ENCODE peak calls at places on chromosomes 1 and 21, in four cellular contexts. B, O, N and Z are unnamed samples.

GRCh38 chr1:156195853-156196252 is 1.9 kb downstream of the SLC25A44 start:
- DNase-seq in B (no peak), O (no peak), N (no peak), Z (no peak)

GRCh38 chr1:151011154-151011850 is 3.1 kb downstream of the PRUNE1 start:
- DNase-seq in B (no peak), O (peak), N (peak), Z (no peak)

GRCh38 chr1:40313958-40314720 is 2.9 kb downstream of the COL9A2 start:
- DNase-seq in B (no peak), O (no peak), N (no peak), Z (no peak)

GRCh38 chr1:117783586-117784396 is 145.6 kb downstream of the GDAP2 start:
- DNase-seq in B (peak), O (no peak), N (no peak), Z (no peak)

GRCh38 chr1:41475346-41475745 is 9.1 kb downstream of the EDN2 start:
- DNase-seq in B (no peak), O (no peak), N (no peak), Z (no peak)

GRCh38 chr1:234919061-234919755 is 209.4 kb downstream of the TOMM20 start:
- DNase-seq in B (peak), O (no peak), N (no peak), Z (no peak)

GRCh38 chr1:30527511-30528140 is 195.8 kb downstream of the MATN1 start:
- DNase-seq in B (no peak), O (no peak), N (peak), Z (no peak)

GRCh38 chr1:90718411-90719320 is 1.6 kb upstream of the BARHL2 start:
- DNase-seq in B (no peak), O (no peak), N (no peak), Z (no peak)

GRCh38 chr1:31019401-31019800 is 46.1 kb downstream of the PUM1 start:
- DNase-seq in B (no peak), O (no peak), N (no peak), Z (no peak)

GRCh38 chr21:38258803-38259485 is 2.2 kb downstream of the KCNJ15 start:
- DNase-seq in B (peak), O (peak), N (peak), Z (no peak)

GRCh38 chr1:21574464-21575151 is 65.4 kb downstream of the ALPL start:
- DNase-seq in B (peak), O (no peak), N (peak), Z (no peak)

DNA sequence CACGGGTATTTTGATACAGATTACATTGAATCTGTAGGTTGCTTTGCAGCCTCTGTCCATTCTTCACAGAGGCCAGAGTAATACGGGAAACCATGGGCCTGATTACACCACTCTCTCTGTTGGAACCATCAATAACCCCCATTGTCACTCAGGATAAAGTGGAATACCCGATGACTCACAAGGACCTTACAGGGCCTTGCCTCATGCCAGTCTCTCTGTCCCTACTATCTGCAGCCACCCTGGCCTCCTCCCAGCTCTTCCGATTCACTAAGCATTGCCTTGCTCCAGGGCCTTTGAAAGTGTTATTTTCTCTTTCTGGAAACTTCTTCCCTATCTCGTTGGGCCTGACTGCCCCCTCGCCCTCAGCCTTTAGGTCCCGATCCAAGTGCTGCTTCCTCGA is 61.7 kb downstream of the HMGB4 start:
- DNase-seq in B (no peak), O (no peak), N (no peak), Z (no peak)
- H3K4me3 ChIP-seq in B (no peak), O (no peak), N (no peak), Z (no peak)

DNA sequence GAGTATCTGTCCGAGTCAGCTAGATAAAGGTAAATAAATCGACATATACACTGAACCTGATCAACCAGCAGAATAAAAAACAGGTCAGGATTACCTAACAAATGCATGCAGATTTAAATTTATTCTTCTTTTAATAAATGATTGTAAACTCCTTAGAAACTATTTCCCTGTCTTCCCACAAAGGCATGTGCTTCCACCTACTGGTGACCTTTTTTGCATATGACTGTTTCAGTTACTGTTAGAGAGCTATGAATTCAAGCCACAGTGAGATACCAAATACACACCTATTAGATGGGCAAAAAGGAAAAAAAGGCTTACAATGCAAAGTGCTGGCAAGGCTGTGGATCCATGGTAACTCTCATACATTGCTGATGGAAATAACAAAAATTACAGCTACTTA is 957.4 kb upstream of the NCAM2 start:
- DNase-seq in B (no peak), O (peak), N (no peak), Z (no peak)
- TF ChIP-seq CTCF in B (no peak), O (peak), N (no peak), Z (no peak)

DNA sequence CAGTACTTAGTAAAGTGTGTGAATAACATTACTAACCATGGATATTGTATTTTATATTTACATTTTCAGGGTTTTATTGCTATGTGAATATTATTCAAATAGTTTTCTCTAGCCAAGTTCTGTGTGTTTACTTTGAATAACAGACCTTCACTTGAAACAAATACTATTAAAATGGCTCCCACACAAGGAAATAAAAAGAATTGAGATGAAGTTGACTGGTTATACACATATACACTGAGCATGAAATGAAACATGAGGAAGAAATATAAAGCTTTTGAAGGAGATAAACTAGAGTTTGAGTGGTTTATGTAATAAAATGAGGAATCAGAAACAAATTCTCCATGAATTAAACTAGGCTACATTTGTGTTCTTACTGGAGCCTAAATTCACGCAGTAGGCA is 479.3 kb upstream of the PKN2 start:
- DNase-seq in B (no peak), O (no peak), N (no peak), Z (no peak)
- H3K4me3 ChIP-seq in B (no peak), O (no peak), N (no peak), Z (no peak)

GRCh38 chr21:36628096-36628495 is 70.8 kb upstream of the SIM2 start:
- DNase-seq in B (no peak), O (no peak), N (no peak), Z (no peak)

GRCh38 chr21:36629061-36629460 is 69.9 kb upstream of the SIM2 start:
- DNase-seq in B (peak), O (no peak), N (peak), Z (no peak)

GRCh38 chr21:36626791-36627190 is 72.1 kb upstream of the SIM2 start:
- DNase-seq in B (no peak), O (no peak), N (no peak), Z (no peak)

GRCh38 chr21:36627242-36627641 is 71.7 kb upstream of the SIM2 start:
- DNase-seq in B (peak), O (no peak), N (peak), Z (no peak)

DNA sequence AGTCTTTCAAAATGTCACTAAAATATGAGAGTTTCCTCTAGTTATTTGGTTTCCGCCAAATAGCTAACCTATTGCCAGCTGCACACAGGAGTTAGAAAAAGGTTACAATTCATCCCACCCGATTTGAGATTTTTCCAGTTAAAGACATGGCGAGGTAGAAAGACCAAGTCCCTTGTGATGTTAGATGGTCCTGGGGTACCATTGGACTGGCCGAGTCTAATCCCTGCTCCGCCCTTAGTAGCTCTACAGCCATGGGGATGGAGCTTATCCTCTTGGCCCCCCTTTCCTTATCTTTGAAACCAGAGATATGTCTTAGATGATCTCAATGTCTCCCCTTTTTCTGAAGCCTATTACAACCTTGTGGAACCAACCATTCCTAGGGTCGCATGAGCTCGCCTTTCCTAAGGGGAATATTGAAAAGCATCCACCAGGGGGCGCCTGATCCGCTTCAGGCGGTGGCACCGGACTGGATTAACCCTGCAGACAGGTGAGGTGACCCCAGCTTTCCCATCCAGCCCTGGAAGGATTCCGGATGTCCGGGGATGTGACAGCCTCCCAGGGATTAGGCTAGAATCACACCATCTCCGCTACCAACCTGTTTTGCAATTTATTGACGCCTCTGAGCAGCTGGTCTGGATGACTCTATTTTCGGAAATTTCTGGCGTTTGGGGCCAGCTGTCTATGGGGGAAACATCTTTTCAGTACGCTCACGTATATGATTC is 68.3 kb upstream of the SIM2 start:
- DNase-seq in B (peak), O (peak), N (peak), Z (peak)
- TF ChIP-seq CTCF in B (peak), O (peak), N (peak), Z (peak)

DNA sequence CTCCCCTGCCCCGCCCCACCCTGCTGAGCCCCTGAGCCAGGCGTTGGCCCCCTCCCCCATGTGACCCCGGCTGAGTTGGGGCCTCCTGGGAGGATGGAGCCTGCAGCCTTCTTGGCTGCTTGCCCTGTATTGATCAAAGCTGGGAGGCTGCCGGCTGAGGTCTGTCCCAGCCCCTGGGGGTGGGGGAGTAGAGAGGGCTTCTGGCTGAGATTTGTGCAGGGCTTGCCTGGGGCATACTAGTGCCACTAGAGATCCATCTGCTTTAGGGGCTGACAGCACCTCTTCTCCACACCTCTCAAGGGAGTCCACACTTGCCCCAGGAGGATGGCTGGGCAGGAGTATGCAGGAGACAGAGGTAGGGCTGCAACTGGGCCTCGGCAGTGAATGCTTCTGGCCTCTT is 53.5 kb upstream of the SSBP3 start:
- DNase-seq in B (no peak), O (peak), N (no peak), Z (no peak)
- H3K4me3 ChIP-seq in B (no peak), O (no peak), N (no peak), Z (no peak)

DNA sequence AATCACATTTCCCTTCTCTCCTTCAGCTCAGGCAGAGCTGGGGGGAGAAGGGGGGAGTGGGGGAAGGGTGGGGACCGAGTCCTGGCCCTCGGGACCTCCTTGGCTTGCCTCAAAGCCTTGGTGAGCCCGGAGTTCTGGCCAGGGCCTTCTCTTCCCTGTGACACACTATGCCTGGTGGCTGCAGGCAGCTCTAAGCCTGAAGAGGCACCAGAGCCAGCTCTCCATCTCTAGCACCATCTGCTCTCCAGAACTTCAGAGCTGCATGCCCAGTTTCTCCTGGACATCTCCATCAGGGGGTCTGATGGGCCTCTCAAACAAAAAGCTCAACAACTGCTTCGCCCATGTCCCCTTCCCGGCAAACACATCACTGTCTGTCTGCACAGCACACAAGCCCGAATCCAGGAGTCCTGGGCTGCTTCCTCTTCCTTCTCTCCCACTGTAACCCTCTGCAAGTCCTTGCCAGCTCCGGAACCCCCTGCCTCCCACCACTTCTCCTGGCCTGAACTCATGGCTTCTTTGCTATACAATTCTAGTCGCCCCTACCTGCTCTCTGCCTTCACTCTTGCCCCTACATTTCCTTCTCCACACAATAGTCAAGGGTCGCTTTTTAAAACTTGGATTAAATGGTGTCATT is 26.5 kb downstream of the KIAA1614 start:
- DNase-seq in B (no peak), O (no peak), N (no peak), Z (no peak)
- TF ChIP-seq CTCF in B (no peak), O (no peak), N (no peak), Z (no peak)

DNA sequence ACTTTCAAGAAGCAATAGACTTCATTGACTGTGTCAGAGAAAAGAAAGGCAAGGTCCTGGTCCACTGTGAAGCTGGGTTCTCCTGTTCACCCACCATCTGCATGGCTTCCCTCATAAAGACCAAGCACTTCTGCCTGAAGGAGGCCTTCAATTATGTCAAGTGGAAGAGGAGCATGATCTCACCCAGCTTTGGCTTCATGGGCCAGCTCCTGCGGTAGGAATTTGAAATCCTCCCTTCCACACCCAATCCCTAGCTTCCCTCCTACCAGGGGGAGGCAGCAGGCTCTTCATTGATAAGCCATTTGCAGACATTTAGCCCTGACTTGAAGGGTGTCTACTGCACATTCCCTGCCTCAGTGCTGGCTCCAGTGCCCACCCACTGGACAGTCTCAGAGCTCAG is 84.3 kb upstream of the RHOU start:
- DNase-seq in B (no peak), O (no peak), N (no peak), Z (no peak)
- H3K4me3 ChIP-seq in B (no peak), O (no peak), N (no peak), Z (no peak)

GRCh38 chr1:170790175-170790574 is 126.2 kb downstream of the PRRX1 start:
- DNase-seq in B (no peak), O (no peak), N (no peak), Z (no peak)
- TF ChIP-seq CTCF in B (peak), O (no peak), N (peak), Z (no peak)